ENCODE peak calls at places on chromosome X, in seven cellular contexts. T is cardiac muscle cell; Q is testis; I is right lobe of liver; R is MM.1S; K is CD8-positive, alpha-beta T cell; C is PC-3. P is an unnamed sample.

GRCh38 chrX:109890910-109891502 is 111.9 kb upstream of the TMEM164 start:
- DNase-seq in I (peak; percentile 51), K (peak; percentile 63), R (peak; percentile 66), Q (peak; percentile 66), T (peak; percentile 85), C (peak; percentile 74), P (no peak)

GRCh38 chrX:107629533-107629909 is 1.2 kb downstream of the PRPS1 start:
- DNase-seq in K (no peak), R (peak; percentile 11), Q (peak; percentile 15), I (no peak), T (peak; percentile 42), C (peak; percentile 31), P (no peak)

GRCh38 chrX:861335-861890 is 230.8 kb downstream of the SHOX start:
- DNase-seq in Q (no peak), C (no peak), K (no peak), R (no peak), I (no peak), T (no peak), P (no peak)

GRCh38 chrX:17788439-17788838 is 51.1 kb downstream of the SCML1 start:
- DNase-seq in I (no peak), R (peak; percentile 12), Q (peak; percentile 43), K (peak; percentile 63), C (peak; percentile 74), T (peak; percentile 42), P (no peak)

GRCh38 chrX:43836435-43837184 is 45.6 kb downstream of the MAOB start:
- DNase-seq in K (no peak), T (peak; percentile 26), C (peak; percentile 65), Q (no peak), R (no peak), I (no peak), P (no peak)

GRCh38 chrX:154010330-154011087 is 9.2 kb downstream of the IRAK1 start:
- DNase-seq in K (no peak), R (no peak), T (no peak), C (no peak), Q (peak; percentile 58), I (no peak), P (no peak)

GRCh38 chrX:3257471-3257870 is 89.0 kb downstream of the MXRA5 start:
- DNase-seq in Q (no peak), R (no peak), I (no peak), C (no peak), K (no peak), T (no peak), P (no peak)

GRCh38 chrX:118552501-118552900 is 56.9 kb downstream of the DOCK11 start:
- DNase-seq in C (peak; percentile 68), Q (peak; percentile 13), I (no peak), T (no peak), K (no peak), R (no peak), P (no peak)

GRCh38 chrX:103554687-103555417 is 30.5 kb upstream of the TCEAL4 start:
- DNase-seq in C (no peak), K (peak; percentile 65), T (peak; percentile 82), R (peak; percentile 80), I (peak; percentile 17), Q (peak; percentile 73), P (no peak)

GRCh38 chrX:10326578-10326977 is 169.8 kb downstream of the CLCN4 start:
- DNase-seq in Q (peak; percentile 57), R (no peak), I (peak; percentile 22), T (no peak), C (peak; percentile 52), K (no peak), P (no peak)

GRCh38 chrX:49101629-49101984 is 21.9 kb upstream of the WDR45 start:
- DNase-seq in K (no peak), C (no peak), R (no peak), Q (no peak), T (no peak), I (no peak), P (no peak)

GRCh38 chrX:75522565-75523411 is at the start of gene ZDHHC15:
- DNase-seq in R (no peak), C (peak; percentile 1), T (peak; percentile 72), K (peak; percentile 63), I (peak; percentile 33), Q (peak; percentile 64), P (no peak)

GRCh38 chrX:21985332-21985777 is 44.8 kb downstream of the SMS start:
- DNase-seq in Q (peak; percentile 65), R (peak; percentile 62), C (peak; percentile 82), I (no peak), T (peak; percentile 82), K (peak; percentile 77), P (no peak)

GRCh38 chrX:12956704-12957541 is 18.0 kb upstream of the TMSB4X start:
- DNase-seq in R (peak; percentile 88), I (no peak), C (peak; percentile 55), T (no peak), Q (no peak), K (peak; percentile 78), P (no peak)

GRCh38 chrX:80747832-80748231 is 61.8 kb downstream of the BRWD3 start:
- DNase-seq in Q (no peak), I (no peak), T (no peak), R (no peak), C (no peak), K (no peak), P (no peak)

GRCh38 chrX:149497626-149498025 is 7.5 kb downstream of the IDS start:
- DNase-seq in C (peak; percentile 73), K (no peak), Q (no peak), I (no peak), R (no peak), T (no peak), P (no peak)

GRCh38 chrX:76428243-76429130 is 977 bp downstream of the MAGEE1 start:
- DNase-seq in Q (peak; percentile 9), I (peak; percentile 23), K (peak; percentile 72), T (no peak), R (no peak), C (no peak), P (peak; percentile 25)

GRCh38 chrX:1679238-1679637 is 64.4 kb downstream of the ASMT start:
- DNase-seq in K (peak; percentile 39), Q (no peak), R (no peak), T (no peak), I (no peak), C (no peak), P (no peak)

GRCh38 chrX:23959781-23960180 is 52.0 kb downstream of the CXorf58 start:
- DNase-seq in Q (no peak), R (no peak), C (no peak), K (no peak), I (no peak), T (no peak), P (no peak)

GRCh38 chrX:23952401-23952800 is 44.6 kb downstream of the CXorf58 start:
- DNase-seq in I (no peak), R (no peak), K (no peak), Q (no peak), T (no peak), C (no peak), P (no peak)

GRCh38 chrX:23952984-23953907 is 45.4 kb downstream of the CXorf58 start:
- DNase-seq in T (peak; percentile 5), I (no peak), K (peak; percentile 64), C (no peak), R (peak; percentile 35), Q (no peak), P (no peak)

GRCh38 chrX:23954396-23954795 is 46.6 kb downstream of the CXorf58 start:
- DNase-seq in T (no peak), R (no peak), I (no peak), Q (no peak), C (no peak), K (no peak), P (no peak)

DNA sequence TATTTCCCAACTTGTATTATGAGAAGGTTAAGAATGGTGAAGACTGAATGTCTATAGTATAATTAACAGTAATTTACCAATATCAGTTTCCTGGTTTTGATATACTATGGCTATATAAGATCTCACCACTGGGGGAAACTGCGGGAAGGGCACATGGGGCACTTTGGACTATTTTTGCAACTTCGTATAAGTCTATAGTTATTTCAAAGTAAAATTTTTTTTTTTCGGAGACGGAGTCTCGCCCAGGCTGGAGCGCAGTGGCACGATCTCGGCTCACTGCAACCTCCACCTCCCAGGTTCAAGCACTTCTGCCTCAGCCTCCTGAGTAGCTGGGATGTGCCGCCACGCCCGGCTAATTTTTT is 46.1 kb downstream of the CXorf58 start:
- DNase-seq in I (no peak), R (no peak), C (no peak), K (no peak), Q (no peak), T (no peak), P (no peak)
- TF ChIP-seq CTCF in I (no peak), R (peak; percentile 28), C (no peak), K (peak; percentile 29), Q (no peak), T (no peak), P (no peak)

GRCh38 chrX:4268676-4269075 is 555.2 kb upstream of the PRKX start:
- DNase-seq in K (no peak), Q (no peak), C (peak; percentile 45), T (no peak), I (no peak), R (no peak), P (no peak)
- H3K27ac ChIP-seq in K (no peak overlapping the region), Q (no peak overlapping the region), C (no peak overlapping the region), T (no peak overlapping the region), I (no peak overlapping the region), R (no peak overlapping the region), P (no peak overlapping the region)

GRCh38 chrX:40009890-40010289 is 87.9 kb downstream of the BCOR start:
- DNase-seq in K (no peak), C (no peak), R (no peak), T (no peak), Q (no peak), I (no peak), P (no peak)

GRCh38 chrX:40009462-40009851 is 88.3 kb downstream of the BCOR start:
- DNase-seq in C (no peak), R (no peak), I (peak; percentile 24), K (no peak), Q (no peak), T (peak; percentile 65), P (no peak)

GRCh38 chrX:40012039-40012799 is 85.5 kb downstream of the BCOR start:
- DNase-seq in R (no peak), C (peak; percentile 70), Q (no peak), T (no peak), K (no peak), I (peak; percentile 38), P (no peak)

GRCh38 chrX:40011483-40012038 is 86.2 kb downstream of the BCOR start:
- DNase-seq in I (no peak), R (no peak), T (no peak), Q (no peak), C (no peak), K (no peak), P (no peak)

GRCh38 chrX:40010550-40011364 is 87.0 kb downstream of the BCOR start:
- DNase-seq in I (peak; percentile 17), K (no peak), R (no peak), T (no peak), Q (no peak), C (no peak), P (no peak)
- H3K27me3 ChIP-seq in I (peaks cover 18% of the 10 kb centered on the region), K (peaks cover 3% of the 10 kb centered on the region), R (no peaks in the 10 kb centered on the region), T (peaks cover 48% of the 10 kb centered on the region), Q (no peaks in the 10 kb centered on the region), C (no peaks in the 10 kb centered on the region), P (no peaks in the 10 kb centered on the region)

GRCh38 chrX:131741103-131741581 is 197.3 kb downstream of the OR13H1 start:
- DNase-seq in I (peak; percentile 74), T (no peak), K (peak; percentile 81), Q (no peak), C (no peak), R (peak; percentile 85), P (no peak)

GRCh38 chrX:131745942-131746489 is 202.1 kb downstream of the OR13H1 start:
- DNase-seq in K (no peak), I (no peak), R (no peak), Q (no peak), T (no peak), C (peak; percentile 4), P (no peak)

GRCh38 chrX:131747173-131747572 is 203.3 kb downstream of the OR13H1 start:
- DNase-seq in Q (no peak), K (peak; percentile 83), R (peak; percentile 88), C (peak; percentile 91), I (peak; percentile 58), T (no peak), P (no peak)

GRCh38 chrX:131746491-131746968 is 202.7 kb downstream of the OR13H1 start:
- DNase-seq in K (peak; percentile 87), R (peak; percentile 78), T (no peak), C (peak; percentile 91), I (peak; percentile 72), Q (peak; percentile 17), P (no peak)
- TF ChIP-seq CTCF in K (no peak), R (peak; percentile 23), T (no peak), C (peak; percentile 58), I (peak; percentile 44), Q (no peak), P (no peak)

P was measured in RWPE2.